ENCODE peak calls at places on chromosomes 5 and 9, in six cellular contexts. Q is aorta; W is central memory CD4-positive, alpha-beta T cell; I is GM06990; M is NCI-H460; K is mesendoderm. L is an unnamed sample.

GRCh38 chr9:134321957-134322741 is 4.1 kb upstream of the RXRA start:
- DNase-seq in M (no peak), W (no peak), Q (peak; percentile 56), I (no peak), K (no peak), L (peak; percentile 18)

GRCh38 chr5:54425258-54425657 is 30.2 kb upstream of the HSPB3 start:
- DNase-seq in I (no peak), K (no peak), M (no peak), W (no peak), Q (no peak), L (no peak)

GRCh38 chr5:158074992-158075769 is 216.2 kb upstream of the CLINT1 start:
- DNase-seq in K (peak; percentile 86), M (peak; percentile 31), I (peak; percentile 3), Q (peak; percentile 75), W (peak; percentile 33), L (peak; percentile 70)

GRCh38 chr9:127919253-127919815 is 2.5 kb upstream of the ST6GALNAC4 start:
- DNase-seq in Q (peak; percentile 97), M (peak; percentile 98), W (no peak), I (no peak), K (peak; percentile 81), L (peak; percentile 97)

GRCh38 chr5:107208867-107209266 is 461.9 kb downstream of the EFNA5 start:
- DNase-seq in Q (no peak), W (no peak), K (no peak), I (no peak), M (no peak), L (no peak)

GRCh38 chr9:13942695-13943094 is 371.2 kb downstream of the NFIB start:
- DNase-seq in M (peak; percentile 73), K (peak; percentile 12), W (no peak), I (no peak), Q (no peak), L (no peak)

GRCh38 chr5:132019857-132020555 is 8.5 kb upstream of the ACSL6 start:
- DNase-seq in K (no peak), I (peak; percentile 63), W (peak; percentile 84), M (no peak), Q (peak; percentile 16), L (no peak)

GRCh38 chr5:676699-677076 is 16.5 kb downstream of the TPPP start:
- DNase-seq in I (no peak), K (no peak), Q (peak; percentile 59), M (no peak), W (no peak), L (peak; percentile 9)

GRCh38 chr5:32279223-32279622 is 33.5 kb downstream of the MTMR12 start:
- DNase-seq in W (no peak), I (no peak), Q (no peak), M (no peak), K (no peak), L (no peak)

GRCh38 chr5:143480001-143480400 is 76.5 kb upstream of the NR3C1 start:
- DNase-seq in W (no peak), Q (no peak), M (no peak), K (no peak), I (no peak), L (no peak)

GRCh38 chr5:97094579-97095317 is 47.7 kb downstream of the LIX1 start:
- DNase-seq in K (no peak), I (no peak), W (no peak), Q (no peak), M (no peak), L (no peak)

GRCh38 chr9:14985419-14985818 is 75.2 kb upstream of the FREM1 start:
- DNase-seq in I (no peak), W (no peak), Q (no peak), M (no peak), K (no peak), L (no peak)

GRCh38 chr5:83006683-83007283 is 70.4 kb downstream of the TMEM167A start:
- DNase-seq in I (no peak), K (no peak), M (no peak), Q (no peak), W (no peak), L (no peak)

GRCh38 chr5:132011561-132012384 is at the start of gene ACSL6:
- DNase-seq in K (peak; percentile 18), Q (peak; percentile 82), I (no peak), M (no peak), W (peak; percentile 44), L (peak; percentile 60)

GRCh38 chr5:125699860-125700259 is 723.3 kb upstream of the GRAMD2B start:
- DNase-seq in Q (no peak), I (no peak), M (no peak), K (no peak), W (no peak), L (no peak)

GRCh38 chr5:37015795-37016666 is 139.5 kb downstream of the NIPBL start:
- DNase-seq in W (no peak), K (no peak), Q (no peak), M (no peak), I (no peak), L (no peak)

GRCh38 chr5:142783601-142784291 is 13.6 kb downstream of the ARHGAP26 start:
- DNase-seq in K (peak; percentile 69), Q (no peak), W (no peak), M (no peak), I (no peak), L (peak; percentile 51)

GRCh38 chr5:72767289-72768010 is 49.0 kb upstream of the TNPO1 start:
- DNase-seq in I (no peak), M (peak; percentile 41), W (no peak), K (peak; percentile 25), Q (no peak), L (no peak)

GRCh38 chr5:133930061-133930823 is 38.2 kb downstream of the C5orf15 start:
- DNase-seq in I (peak; percentile 52), K (no peak), Q (peak; percentile 91), M (no peak), W (peak; percentile 63), L (peak; percentile 88)

GRCh38 chr9:36163049-36163839 is 5.9 kb upstream of the CCIN start:
- DNase-seq in W (no peak), Q (peak; percentile 90), I (no peak), M (no peak), K (peak; percentile 98), L (peak; percentile 52)

GRCh38 chr5:160271396-160271795 is 41.0 kb downstream of the CCNJL start:
- DNase-seq in I (no peak), M (no peak), Q (no peak), K (peak; percentile 86), W (no peak), L (no peak)

GRCh38 chr5:173454764-173455598 is 126.8 kb upstream of the STC2 start:
- DNase-seq in W (no peak), I (no peak), M (peak; percentile 96), K (peak; percentile 34), Q (no peak), L (peak; percentile 71)

GRCh38 chr9:121271368-121272351 is 3.7 kb downstream of the GSN start:
- DNase-seq in I (no peak), Q (no peak), K (no peak), M (no peak), W (no peak), L (peak; percentile 80)

GRCh38 chr9:93900971-93901861 is 53.9 kb downstream of the BARX1 start:
- DNase-seq in W (no peak), Q (no peak), I (no peak), K (no peak), M (no peak), L (peak; percentile 48)